ENCODE peak calls at places on chromosome 18, in five cellular contexts. C is H1; K is naive thymus-derived CD4-positive, alpha-beta T cell; W is pancreas; Y is GM23248. I is an unnamed sample.

GRCh38 chr18:62781893-62782292 is 66.6 kb downstream of the PHLPP1 start:
- DNase-seq in C (no peak), K (no peak), W (no peak), Y (peak; percentile 96), I (no peak)

GRCh38 chr18:73244411-73244810 is 376.6 kb upstream of the NETO1 start:
- DNase-seq in C (no peak), K (no peak), W (no peak), Y (no peak), I (no peak)

GRCh38 chr18:9808530-9809241 is 77.1 kb upstream of the TXNDC2 start:
- DNase-seq in C (no peak), K (no peak), W (peak; percentile 46), Y (peak; percentile 43), I (peak; percentile 52)

GRCh38 chr18:49464718-49465598 is 4.5 kb upstream of the DYM start:
- DNase-seq in C (peak; percentile 60), K (no peak), W (no peak), Y (peak; percentile 10), I (peak; percentile 67)

GRCh38 chr18:23207994-23208393 is 72.7 kb downstream of the CABLES1 start:
- DNase-seq in C (no peak), K (no peak), W (no peak), Y (no peak), I (no peak)

GRCh38 chr18:35311506-35311905 is 21.5 kb upstream of the ZSCAN30 start:
- DNase-seq in C (no peak), K (no peak), W (no peak), Y (peak; percentile 11), I (no peak)

GRCh38 chr18:48663931-48664847 is 125.4 kb downstream of the CTIF start:
- DNase-seq in C (peak; percentile 56), K (peak; percentile 8), W (peak; percentile 82), Y (peak; percentile 66), I (no peak)

GRCh38 chr18:12776821-12777471 is 74.1 kb downstream of the PSMG2 start:
- DNase-seq in C (no peak), K (no peak), W (no peak), Y (peak; percentile 21), I (no peak)

GRCh38 chr18:39825485-39825884 is 2129.5 kb upstream of the PIK3C3 start:
- DNase-seq in C (no peak), K (no peak), W (no peak), Y (peak; percentile 33), I (no peak)

GRCh38 chr18:51135361-51135760 is 62.1 kb downstream of the MEX3C start:
- DNase-seq in C (no peak), K (no peak), W (no peak), Y (peak; percentile 89), I (no peak)

GRCh38 chr18:21117385-21118135 is 5.9 kb upstream of the ROCK1 start:
- DNase-seq in C (no peak), K (no peak), W (no peak), Y (peak; percentile 92), I (no peak)

GRCh38 chr18:68244786-68245185 is 470.1 kb downstream of the TMX3 start:
- DNase-seq in C (no peak), K (no peak), W (no peak), Y (peak; percentile 45), I (no peak)

GRCh38 chr18:69948919-69949537 is 1.4 kb upstream of the CD226 start:
- DNase-seq in C (no peak), K (no peak), W (no peak), Y (no peak), I (no peak)

GRCh38 chr18:79546781-79547272 is 132.8 kb upstream of the CTDP1 start:
- DNase-seq in C (no peak), K (no peak), W (no peak), Y (no peak), I (no peak)

GRCh38 chr18:45423664-45424063 is 191.6 kb upstream of the SLC14A2 start:
- DNase-seq in C (no peak), K (no peak), W (no peak), Y (no peak), I (no peak)

GRCh38 chr18:55821219-55821618 is 233.2 kb upstream of the TCF4 start:
- DNase-seq in C (no peak), K (no peak), W (no peak), Y (peak; percentile 72), I (no peak)

GRCh38 chr18:55206941-55207340 is 247.7 kb upstream of the CCDC68 start:
- DNase-seq in C (no peak), K (no peak), W (no peak), Y (peak; percentile 38), I (no peak)

GRCh38 chr18:23893653-23894052 is 120.9 kb upstream of the TTC39C start:
- DNase-seq in C (no peak), K (no peak), W (no peak), Y (no peak), I (no peak)

GRCh38 chr18:10938241-10938640 is 211.1 kb downstream of the PIEZO2 start:
- DNase-seq in C (no peak), K (no peak), W (no peak), Y (no peak), I (no peak)

GRCh38 chr18:11040823-11041712 is 108.3 kb downstream of the PIEZO2 start:
- DNase-seq in C (no peak), K (no peak), W (no peak), Y (peak; percentile 72), I (peak; percentile 37)

GRCh38 chr18:39453882-39454281 is 1888.3 kb upstream of the CELF4 start:
- DNase-seq in C (no peak), K (no peak), W (no peak), Y (peak; percentile 65), I (no peak)

GRCh38 chr18:28559511-28559910 is 382.6 kb upstream of the CDH2 start:
- DNase-seq in C (no peak), K (no peak), W (no peak), Y (no peak), I (no peak)

GRCh38 chr18:24885266-24885665 is 424.8 kb downstream of the HRH4 start:
- DNase-seq in C (no peak), K (no peak), W (no peak), Y (no peak), I (no peak)

GRCh38 chr18:36372902-36373301 is 75.4 kb downstream of the FHOD3 start:
- DNase-seq in C (no peak), K (no peak), W (no peak), Y (peak; percentile 17), I (no peak)

DNA sequence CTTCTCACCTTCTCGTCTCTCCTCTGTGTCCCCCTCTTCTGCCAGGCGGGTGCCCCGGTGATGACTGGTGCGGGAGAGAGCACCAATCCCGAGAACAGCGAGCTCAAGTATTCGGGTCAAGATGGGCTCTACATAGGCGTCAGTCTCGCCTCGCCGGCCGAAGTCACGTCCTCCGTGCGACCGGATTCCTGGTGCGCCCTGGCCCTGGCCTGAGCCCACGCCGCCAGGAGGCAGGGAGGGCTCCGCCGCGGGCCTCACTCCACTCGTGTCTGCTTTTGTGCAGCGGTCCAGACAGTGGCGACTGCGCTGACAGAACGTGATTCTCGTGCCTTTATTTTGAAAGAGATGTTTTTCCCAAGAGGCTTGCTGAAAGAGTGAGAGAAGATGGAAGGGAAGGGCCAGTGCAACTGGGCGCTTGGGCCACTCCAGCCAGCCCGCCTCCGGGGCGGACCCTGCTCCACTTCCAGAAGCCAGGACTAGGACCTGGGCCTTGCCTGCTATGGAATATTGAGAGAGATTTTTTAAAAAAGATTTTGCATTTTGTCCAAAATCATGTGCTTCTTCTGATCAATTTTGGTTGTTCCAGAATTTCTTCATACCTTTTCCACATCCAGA is 31.3 kb downstream of the GATA6 start:
- DNase-seq in C (no peak), K (no peak), W (no peak), Y (no peak), I (no peak)
- H3K27ac ChIP-seq in C (no peak overlapping the region), K (no peak overlapping the region), W (no peak overlapping the region), Y (no peak overlapping the region), I (no peak overlapping the region)

GRCh38 chr18:74498712-74499629 is 2.8 kb downstream of the CNDP2 start:
- DNase-seq in C (no peak), K (peak; percentile 80), W (peak; percentile 54), Y (peak; percentile 42), I (no peak)

GRCh38 chr18:74499633-74500032 is 3.5 kb downstream of the CNDP2 start:
- DNase-seq in C (no peak), K (no peak), W (peak; percentile 72), Y (peak; percentile 53), I (no peak)

GRCh38 chr18:74497308-74497640 is 1.1 kb downstream of the CNDP2 start:
- DNase-seq in C (no peak), K (no peak), W (no peak), Y (peak; percentile 12), I (no peak)

GRCh38 chr18:74496508-74497307 is 545 bp downstream of the CNDP2 start:
- DNase-seq in C (no peak), K (no peak), W (peak; percentile 74), Y (peak; percentile 83), I (no peak)

GRCh38 chr18:74497778-74498177 is 1.6 kb downstream of the CNDP2 start:
- DNase-seq in C (no peak), K (no peak), W (no peak), Y (peak; percentile 9), I (no peak)
- H3K4me3 ChIP-seq in C (no peak overlapping the region), K (no peak overlapping the region), W (no peak overlapping the region), Y (peak overlapping the region; percentile 91), I (no peak overlapping the region)

DNA sequence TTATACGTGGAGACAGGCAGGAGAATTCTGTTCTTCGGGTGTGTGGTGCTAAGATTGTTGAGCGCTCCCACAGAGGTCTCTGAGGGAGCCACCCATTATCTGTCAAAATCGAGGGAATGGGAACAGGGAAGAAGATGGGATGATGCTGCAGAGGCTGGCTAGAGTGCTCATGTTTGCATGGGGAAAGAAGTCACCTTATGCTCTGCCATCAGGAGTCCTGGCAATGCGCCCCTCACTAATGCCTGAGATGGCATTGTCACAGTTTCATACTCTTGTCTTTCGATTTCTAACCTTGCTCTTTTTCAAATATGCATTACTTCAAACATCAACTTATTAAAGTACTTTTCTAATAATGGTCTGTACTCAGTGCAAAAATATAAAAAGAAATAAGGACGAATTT is 463.3 kb upstream of the CELF4 start:
- DNase-seq in C (no peak), K (no peak), W (no peak), Y (no peak), I (no peak)
- H3K27ac ChIP-seq in C (no peak overlapping the region), K (no peak overlapping the region), W (no peak overlapping the region), Y (no peak overlapping the region), I (no peak overlapping the region)

DNA sequence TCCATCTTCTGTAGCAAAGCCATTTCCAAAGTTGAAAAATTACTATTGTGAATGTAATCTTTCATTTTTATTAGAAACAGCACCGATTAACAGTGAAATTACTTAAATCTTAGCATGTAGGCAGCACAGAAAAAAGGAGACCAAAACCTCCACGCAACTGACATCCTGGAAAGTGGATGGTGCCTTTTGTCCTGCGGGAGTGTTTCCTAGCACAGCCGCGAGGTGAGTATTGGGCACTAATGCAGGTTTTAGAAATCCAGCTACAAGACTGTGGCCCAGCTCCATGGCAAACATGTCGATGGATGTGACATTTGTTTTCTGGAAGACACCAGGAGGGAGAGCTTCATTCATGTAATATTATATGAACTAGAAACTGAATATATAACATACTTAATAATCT is 86.9 kb downstream of the MBP start:
- DNase-seq in C (no peak), K (no peak), W (no peak), Y (no peak), I (no peak)
- H3K4me3 ChIP-seq in C (no peak overlapping the region), K (no peak overlapping the region), W (no peak overlapping the region), Y (no peak overlapping the region), I (no peak overlapping the region)

I was measured in iPS DF 6.9.